ENCODE peak calls at places on chromosomes 16 and 17, in four cellular contexts. U is IMR-90; W is mesendoderm; S is CD8-positive, alpha-beta memory T cell. X is an unnamed sample.

GRCh38 chr17:50640701-50641338 is 6.1 kb downstream of the ABCC3 start:
- DNase-seq in U (no peak), W (peak), S (no peak), X (peak)

GRCh38 chr17:42660692-42661345 is 1.7 kb downstream of the TUBG2 start:
- DNase-seq in U (peak), W (peak), S (no peak), X (peak)

GRCh38 chr16:2971985-2972784 is 3.0 kb downstream of the PAQR4 start:
- DNase-seq in U (no peak), W (no peak), S (no peak), X (no peak)

GRCh38 chr17:63317166-63317845 is 128.8 kb downstream of the CYB561 start:
- DNase-seq in U (no peak), W (no peak), S (no peak), X (no peak)

GRCh38 chr17:61803216-61803615 is 60.1 kb downstream of the BRIP1 start:
- DNase-seq in U (no peak), W (no peak), S (no peak), X (no peak)

GRCh38 chr17:67349420-67349819 is 17.0 kb downstream of the PSMD12 start:
- DNase-seq in U (no peak), W (no peak), S (no peak), X (no peak)

GRCh38 chr17:76983431-76983830 is 115.2 kb downstream of the MGAT5B start:
- DNase-seq in U (no peak), W (no peak), S (no peak), X (no peak)

GRCh38 chr16:69040144-69040909 is 65.1 kb upstream of the HAS3 start:
- DNase-seq in U (peak), W (no peak), S (no peak), X (peak)

GRCh38 chr17:28416703-28417311 is 10.8 kb upstream of the SLC46A1 start:
- DNase-seq in U (peak), W (peak), S (no peak), X (peak)

GRCh38 chr16:86566966-86567700 is 504 bp downstream of the FOXC2 start:
- DNase-seq in U (peak), W (peak), S (no peak), X (no peak)

GRCh38 chr17:49016775-49017463 is 19.7 kb downstream of the IGF2BP1 start:
- DNase-seq in U (peak), W (no peak), S (no peak), X (peak)

GRCh38 chr16:47731252-47731651 is 270.1 kb downstream of the PHKB start:
- DNase-seq in U (peak), W (no peak), S (no peak), X (peak)

GRCh38 chr16:1430759-1431496 is at the start of gene PERCC1:
- DNase-seq in U (no peak), W (no peak), S (no peak), X (peak)

GRCh38 chr16:88781140-88782077 is 3.6 kb downstream of the PIEZO1 start:
- DNase-seq in U (no peak), W (no peak), S (peak), X (peak)

GRCh38 chr17:40363480-40363838 is 1.1 kb downstream of the GJD3 start:
- DNase-seq in U (no peak), W (no peak), S (no peak), X (no peak)

GRCh38 chr16:58970775-58971174 is 236.7 kb upstream of the GOT2 start:
- DNase-seq in U (no peak), W (no peak), S (no peak), X (no peak)

GRCh38 chr17:37671028-37671812 is 28.0 kb upstream of the DDX52 start:
- DNase-seq in U (no peak), W (no peak), S (no peak), X (no peak)

GRCh38 chr16:85123891-85124635 is 11.8 kb upstream of the CIBAR2 start:
- DNase-seq in U (peak), W (peak), S (no peak), X (peak)

GRCh38 chr17:82317394-82318168 is at the start of gene CD7:
- DNase-seq in U (no peak), W (no peak), S (peak), X (no peak)

GRCh38 chr16:14303182-14303618 is 232.1 kb downstream of the MRTFB start:
- DNase-seq in U (peak), W (peak), S (no peak), X (no peak)

GRCh38 chr17:78458739-78459335 is 80.4 kb downstream of the PGS1 start:
- DNase-seq in U (no peak), W (no peak), S (no peak), X (no peak)

GRCh38 chr16:2199095-2199494 is 2.7 kb upstream of the CASKIN1 start:
- DNase-seq in U (no peak), W (no peak), S (no peak), X (no peak)

GRCh38 chr16:80909720-80910119 is 97.0 kb downstream of the CMC2 start:
- DNase-seq in U (no peak), W (no peak), S (no peak), X (no peak)

GRCh38 chr17:29615048-29615385 is 7.7 kb downstream of the CORO6 start:
- DNase-seq in U (no peak), W (no peak), S (peak), X (no peak)

DNA sequence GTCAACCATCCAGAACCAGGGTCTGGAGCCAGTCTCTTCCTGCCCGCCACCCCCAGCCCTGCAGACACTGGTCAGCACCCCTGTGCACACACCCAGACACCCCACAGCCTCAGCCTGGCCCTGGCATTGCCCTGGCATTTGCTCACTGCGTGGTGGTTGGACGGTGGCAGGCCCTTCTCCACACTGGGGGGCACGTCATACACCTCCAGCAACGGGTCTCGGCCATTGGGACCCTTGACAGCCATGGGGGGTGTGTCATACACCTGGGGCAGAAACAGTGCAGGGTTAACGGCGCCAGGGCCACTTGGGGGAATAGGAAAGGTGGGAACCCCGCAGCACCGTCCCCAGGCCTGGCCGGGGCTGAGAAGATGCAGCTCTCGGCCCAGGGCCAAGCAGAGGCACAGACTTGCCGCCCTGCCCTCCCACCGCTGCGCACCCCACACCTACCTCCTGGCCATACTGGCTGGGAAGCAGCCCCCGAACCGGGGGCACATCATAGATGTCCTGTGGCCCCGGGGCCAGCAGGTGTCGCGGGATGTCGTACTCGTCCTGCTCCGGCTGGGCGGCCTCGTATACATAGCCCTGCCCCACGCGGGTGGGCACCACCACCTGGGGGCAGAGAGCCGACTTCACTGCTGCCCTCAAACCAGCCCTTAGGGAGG is 14.6 kb downstream of the BCAR1 start:
- DNase-seq in U (no peak), W (no peak), S (no peak), X (no peak)
- H3K27ac ChIP-seq in U (no peak), W (no peak), S (no peak), X (no peak)

GRCh38 chr17:65561394-65562205 is at the start of gene AXIN2:
- DNase-seq in U (peak), W (peak), S (peak), X (peak)

GRCh38 chr17:65562206-65562531 is 721 bp upstream of the AXIN2 start:
- DNase-seq in U (no peak), W (no peak), S (no peak), X (no peak)

GRCh38 chr17:65565559-65565958 is 4.1 kb upstream of the AXIN2 start:
- DNase-seq in U (no peak), W (peak), S (no peak), X (no peak)

GRCh38 chr17:65567566-65567965 is 6.1 kb upstream of the AXIN2 start:
- DNase-seq in U (no peak), W (no peak), S (no peak), X (no peak)

DNA sequence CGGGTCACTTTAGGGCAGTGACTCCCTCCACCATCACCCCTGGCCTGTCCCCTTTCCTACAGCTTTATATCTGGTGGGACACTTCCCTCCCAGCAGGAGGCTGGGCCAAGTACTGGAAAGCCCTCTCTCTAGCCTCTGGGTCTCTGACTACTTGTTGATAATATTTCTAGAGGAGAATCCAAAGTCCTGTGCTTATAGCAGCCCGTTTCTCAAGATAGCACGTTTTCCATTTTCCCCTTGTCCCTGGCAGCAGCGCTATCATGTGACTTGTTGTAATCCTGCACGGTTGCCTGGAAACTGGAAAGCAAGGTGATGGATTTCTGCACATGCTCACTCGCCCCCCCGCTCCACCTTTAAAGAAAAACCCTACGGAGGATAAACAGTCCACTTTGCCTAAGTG is 3.3 kb upstream of the AXIN2 start:
- DNase-seq in U (peak), W (no peak), S (no peak), X (no peak)
- H3K27ac ChIP-seq in U (no peak), W (no peak), S (no peak), X (no peak)

GRCh38 chr17:7215652-7216139 is 3.9 kb downstream of the DLG4 start:
- DNase-seq in U (peak), W (peak), S (no peak), X (no peak)
- H3K27ac ChIP-seq in U (peak), W (peak), S (no peak), X (no peak)

DNA sequence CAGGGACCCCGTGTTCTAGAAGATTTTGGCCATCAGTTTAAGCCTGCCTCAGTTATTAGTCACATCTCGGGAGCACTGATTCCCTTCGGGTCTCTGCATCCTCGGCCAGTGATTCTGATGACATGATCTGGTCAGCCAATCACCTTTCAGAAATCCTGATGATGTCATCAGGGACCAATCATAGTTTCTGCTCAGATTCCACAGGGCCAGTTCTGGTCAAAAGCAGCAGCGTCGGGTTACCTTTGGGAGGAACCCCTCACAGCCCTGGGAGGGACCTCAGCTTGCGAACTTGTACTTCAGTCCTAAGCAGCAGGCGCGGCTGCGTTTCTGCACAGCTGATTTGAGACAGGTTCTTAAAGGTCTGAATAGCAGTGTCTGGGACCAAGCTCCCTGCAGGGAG is 13.9 kb downstream of the KDM8 start:
- DNase-seq in U (peak), W (peak), S (no peak), X (no peak)
- H3K27ac ChIP-seq in U (no peak), W (no peak), S (no peak), X (no peak)

GRCh38 chr17:835263-835662 is 53.1 kb downstream of the MRM3 start:
- DNase-seq in U (peak), W (peak), S (no peak), X (peak)
- H3K27ac ChIP-seq in U (no peak), W (no peak), S (no peak), X (no peak)

GRCh38 chr16:401468-402348 is at the start of gene DECR2:
- DNase-seq in U (peak), W (peak), S (peak), X (peak)
- H3K27ac ChIP-seq in U (peak), W (peak), S (peak), X (peak)

X was measured in PC-3.